ENCODE peak calls at places on chromosome 17, in five cellular contexts. V is heart right ventricle; C is CD4-positive, CD25-positive, alpha-beta regulatory T cell; N is substantia nigra; T is colonic mucosa. E is an unnamed sample.

GRCh38 chr17:33233855-33234228 is 59.3 kb downstream of the ASIC2 start:
- DNase-seq in V (no peak), C (no peak), N (no peak), T (peak; percentile 29), E (no peak)

GRCh38 chr17:13749566-13750235 is 148.0 kb upstream of the HS3ST3A1 start:
- DNase-seq in V (no peak), C (no peak), N (no peak), T (no peak), E (no peak)

GRCh38 chr17:47830396-47830907 is 889 bp downstream of the MRPL10 start:
- DNase-seq in V (no peak), C (no peak), N (no peak), T (peak; percentile 48), E (no peak)

GRCh38 chr17:46851029-46851741 is at the start of gene WNT9B:
- DNase-seq in V (no peak), C (no peak), N (no peak), T (peak; percentile 78), E (peak; percentile 49)

GRCh38 chr17:21089933-21090888 is 36.6 kb upstream of the DHRS7B start:
- DNase-seq in V (no peak), C (no peak), N (no peak), T (no peak), E (no peak)

GRCh38 chr17:300881-301280 is 51.7 kb downstream of the RPH3AL start:
- DNase-seq in V (no peak), C (no peak), N (no peak), T (no peak), E (no peak)

GRCh38 chr17:43406676-43407645 is 8.2 kb downstream of the ARL4D start:
- DNase-seq in V (no peak), C (no peak), N (no peak), T (no peak), E (peak; percentile 40)

GRCh38 chr17:78781339-78782304 is at the start of gene CYTH1:
- DNase-seq in V (no peak), C (peak; percentile 54), N (no peak), T (peak; percentile 46), E (no peak)

GRCh38 chr17:22516861-22517636 is 824.7 kb downstream of the KCNJ18 start:
- DNase-seq in V (no peak), C (no peak), N (no peak), T (no peak), E (no peak)

GRCh38 chr17:49793309-49793708 is 4.8 kb downstream of the KAT7 start:
- DNase-seq in V (no peak), C (no peak), N (no peak), T (no peak), E (no peak)

GRCh38 chr17:69059458-69060205 is 1.1 kb downstream of the ABCA9 start:
- DNase-seq in V (no peak), C (no peak), N (no peak), T (no peak), E (no peak)

GRCh38 chr17:58960068-58960467 is 146.6 kb downstream of the TRIM37 start:
- DNase-seq in V (no peak), C (no peak), N (no peak), T (peak; percentile 17), E (no peak)

GRCh38 chr17:36601303-36602029 is at the start of gene MRM1:
- DNase-seq in V (peak; percentile 94), C (peak; percentile 82), N (peak; percentile 90), T (peak; percentile 95), E (peak; percentile 87)

GRCh38 chr17:45867702-45868101 is 23.0 kb downstream of the SPPL2C start:
- DNase-seq in V (no peak), C (no peak), N (no peak), T (no peak), E (no peak)

GRCh38 chr17:82633343-82633742 is 14.9 kb downstream of the WDR45B start:
- DNase-seq in V (no peak), C (no peak), N (no peak), T (no peak), E (no peak)

GRCh38 chr17:1399366-1399678 is 700 bp downstream of the YWHAE start:
- DNase-seq in V (no peak), C (no peak), N (no peak), T (no peak), E (no peak)

GRCh38 chr17:48055531-48056245 is 7.5 kb downstream of the NFE2L1 start:
- DNase-seq in V (no peak), C (no peak), N (no peak), T (no peak), E (no peak)

GRCh38 chr17:35808240-35808961 is 883 bp upstream of the TAF15 start:
- DNase-seq in V (no peak), C (no peak), N (no peak), T (no peak), E (no peak)

GRCh38 chr17:58367462-58367861 is 15.5 kb upstream of the SUPT4H1 start:
- DNase-seq in V (no peak), C (no peak), N (no peak), T (no peak), E (no peak)

GRCh38 chr17:48054238-48055185 is 6.4 kb downstream of the NFE2L1 start:
- DNase-seq in V (peak; percentile 73), C (no peak), N (peak; percentile 50), T (peak; percentile 64), E (peak; percentile 65)

GRCh38 chr17:74373838-74374606 is 6.7 kb downstream of the GPR142 start:
- DNase-seq in V (peak; percentile 27), C (no peak), N (peak; percentile 51), T (peak; percentile 77), E (peak; percentile 68)

GRCh38 chr17:18076941-18077340 is 10.8 kb upstream of the DRG2 start:
- DNase-seq in V (no peak), C (no peak), N (no peak), T (no peak), E (no peak)

DNA sequence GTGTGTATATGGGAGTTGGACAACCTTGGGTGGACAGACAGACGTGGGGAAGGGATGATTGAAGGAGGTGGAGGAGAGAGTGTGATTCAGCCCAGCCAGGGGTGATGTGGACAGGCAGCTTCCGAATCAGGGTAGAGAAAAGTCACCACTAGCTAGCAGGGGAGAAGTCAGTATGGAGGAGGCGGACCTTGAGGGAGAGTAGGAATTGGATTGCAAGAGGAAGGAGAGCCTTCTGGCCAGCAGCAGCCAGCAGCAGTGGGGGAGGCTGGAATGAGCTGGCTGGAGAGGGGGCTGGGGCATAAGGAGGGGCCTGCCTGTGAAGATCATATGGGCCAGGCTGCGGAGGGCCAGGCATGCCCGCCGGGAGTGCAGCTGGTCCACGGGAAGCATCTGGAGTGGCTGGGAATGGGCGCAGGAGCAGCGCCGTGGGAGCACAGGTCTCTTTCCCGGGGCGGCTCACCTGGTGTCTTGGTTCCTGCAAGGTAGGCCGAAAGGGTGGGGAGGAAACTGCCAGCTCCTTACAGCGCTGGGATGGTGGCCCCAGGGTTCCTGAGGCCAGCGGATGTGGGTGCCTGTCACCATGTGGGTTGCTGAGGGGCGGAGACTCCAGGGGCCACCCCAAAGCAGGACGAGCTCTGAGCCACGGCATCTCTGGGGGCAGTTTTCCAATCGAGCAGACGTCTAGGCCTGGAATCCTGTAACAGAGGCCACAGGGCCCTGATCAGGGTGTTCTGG is 235.3 kb downstream of the SEC14L1 start:
- DNase-seq in V (no peak), C (peak; percentile 70), N (no peak), T (no peak), E (no peak)
- H3K27ac ChIP-seq in V (peak overlapping the region; percentile 97), C (peak overlapping the region; percentile 67), N (no peak overlapping the region), T (peak overlapping the region; percentile 87), E (no peak overlapping the region)

GRCh38 chr17:12489307-12489706 is 176.4 kb upstream of the MYOCD start:
- DNase-seq in V (no peak), C (no peak), N (no peak), T (no peak), E (no peak)
- H3K27ac ChIP-seq in V (no peak overlapping the region), C (no peak overlapping the region), N (no peak overlapping the region), T (no peak overlapping the region), E (no peak overlapping the region)

DNA sequence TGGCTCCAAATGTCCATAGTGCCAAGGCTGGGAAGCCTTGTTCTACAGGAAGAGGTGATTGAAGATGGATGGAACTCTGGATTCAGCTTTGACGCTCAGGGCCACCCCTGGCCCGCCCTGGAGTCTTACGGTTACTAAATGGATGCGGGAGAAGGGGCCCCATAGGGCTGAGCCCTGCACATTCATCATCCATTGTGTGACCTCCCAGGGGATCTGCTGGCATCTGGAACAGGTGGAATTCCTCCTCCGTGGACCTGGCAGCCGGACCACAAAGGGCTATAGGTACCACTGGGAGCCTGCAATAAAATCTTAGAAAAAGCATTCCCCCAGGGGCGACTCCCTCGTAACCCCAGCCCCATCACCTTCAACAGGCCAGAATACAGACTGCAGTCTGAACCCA is 81.4 kb upstream of the NOL11 start:
- DNase-seq in V (no peak), C (no peak), N (no peak), T (no peak), E (no peak)
- H3K27ac ChIP-seq in V (no peak overlapping the region), C (no peak overlapping the region), N (no peak overlapping the region), T (no peak overlapping the region), E (peak overlapping the region; percentile 48)

GRCh38 chr17:72119963-72120877 is 600 bp upstream of the SOX9 start:
- DNase-seq in V (peak; percentile 19), C (no peak), N (no peak), T (peak; percentile 56), E (peak; percentile 66)
- H3K27ac ChIP-seq in V (peak overlapping the region; percentile 94), C (no peak overlapping the region), N (peak overlapping the region; percentile 79), T (peak overlapping the region; percentile 76), E (peak overlapping the region; percentile 74)

GRCh38 chr17:40325156-40326013 is 16.4 kb downstream of the RARA start:
- DNase-seq in V (no peak), C (no peak), N (no peak), T (no peak), E (no peak)
- H3K27ac ChIP-seq in V (peak overlapping the region; percentile 97), C (peak overlapping the region; percentile 99), N (no peak overlapping the region), T (peak overlapping the region; percentile 63), E (no peak overlapping the region)

GRCh38 chr17:57340160-57340981 is 84.0 kb downstream of the MSI2 start:
- DNase-seq in V (no peak), C (no peak), N (no peak), T (no peak), E (no peak)
- H3K27ac ChIP-seq in V (no peak overlapping the region), C (no peak overlapping the region), N (no peak overlapping the region), T (no peak overlapping the region), E (peak overlapping the region; percentile 53)

GRCh38 chr17:63946440-63947363 is 14.6 kb upstream of the CD79B start:
- DNase-seq in V (peak; percentile 54), C (peak; percentile 58), N (no peak), T (peak; percentile 57), E (no peak)
- H3K27ac ChIP-seq in V (no peak overlapping the region), C (no peak overlapping the region), N (no peak overlapping the region), T (no peak overlapping the region), E (no peak overlapping the region)

DNA sequence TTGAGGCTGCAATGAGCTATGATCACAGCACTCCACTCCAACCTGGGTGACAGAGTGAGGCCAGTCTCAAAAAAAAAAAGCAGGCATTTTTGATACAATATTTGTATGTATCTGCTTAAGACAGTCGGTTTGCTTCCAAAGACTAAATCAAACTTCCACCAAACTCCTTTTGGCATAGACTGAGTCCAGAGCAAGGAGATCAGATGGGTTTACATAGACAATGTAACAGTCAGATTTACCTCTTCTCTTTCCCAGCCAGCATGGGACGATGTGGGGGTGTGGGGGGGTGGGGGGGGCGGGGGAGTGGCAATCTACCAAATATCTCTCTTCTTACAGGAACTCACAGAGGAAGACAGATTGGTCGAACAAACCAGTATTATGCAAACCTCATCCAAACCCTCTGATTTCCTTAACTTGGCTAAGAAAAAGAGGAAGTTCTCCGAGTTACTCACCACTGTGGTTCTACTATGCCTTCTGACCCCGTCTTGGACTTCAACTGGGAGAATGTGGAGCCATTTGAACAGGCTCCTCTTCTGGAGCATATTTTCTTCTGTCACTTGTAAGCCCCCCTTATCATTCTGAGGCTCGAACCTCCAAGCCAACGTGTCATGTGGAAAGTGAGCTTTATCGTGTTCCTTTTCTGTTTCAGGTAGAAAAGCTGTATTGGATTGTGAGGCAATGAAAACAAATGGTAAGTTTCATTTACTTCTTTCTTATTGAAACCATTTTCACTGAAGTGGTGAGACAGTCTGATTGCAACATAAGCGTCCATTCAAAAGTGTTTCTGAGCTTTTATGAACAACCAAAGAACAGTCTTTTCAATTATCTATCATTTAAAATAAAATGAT is at the start of gene MILR1:
- DNase-seq in V (peak; percentile 50), C (no peak), N (no peak), T (peak; percentile 33), E (no peak)
- H3K27ac ChIP-seq in V (peak within 1 kb of the TSS; percentile 67), C (no peak within 1 kb of the TSS), N (no peak within 1 kb of the TSS), T (peak within 1 kb of the TSS; percentile 9), E (peak within 1 kb of the TSS; percentile 52)